ENCODE peak calls at places on chromosome 10, in six cellular contexts. Y is nucleus accumbens; K is CMK; P is SW480; U is SK-N-SH; O is activated CD8-positive, alpha-beta T cell treated with anti-CD3 and anti-CD28 coated beads for 36 hours. N is an unnamed sample.

GRCh38 chr10:29866356-29866755 is 193.0 kb downstream of the JCAD start:
- DNase-seq in Y (no peak), U (no peak), O (no peak), P (no peak), K (no peak), N (no peak)

GRCh38 chr10:70328987-70329386 is 45.2 kb upstream of the NPFFR1 start:
- DNase-seq in K (no peak), O (no peak), P (no peak), Y (no peak), U (no peak), N (no peak)

GRCh38 chr10:113484487-113484886 is 68.4 kb upstream of the HABP2 start:
- DNase-seq in U (no peak), K (no peak), P (no peak), Y (no peak), O (no peak), N (no peak)

GRCh38 chr10:5297466-5297865 is 67.3 kb upstream of the UCN3 start:
- DNase-seq in Y (no peak), K (no peak), U (no peak), P (no peak), O (peak; percentile 65), N (no peak)

GRCh38 chr10:98664329-98665042 is 217.8 kb upstream of the HPS1 start:
- DNase-seq in K (peak; percentile 5), O (peak; percentile 38), Y (no peak), P (peak; percentile 14), U (peak; percentile 20), N (peak; percentile 47)

GRCh38 chr10:98486421-98486820 is 39.7 kb upstream of the HPS1 start:
- DNase-seq in O (no peak), U (no peak), Y (no peak), K (no peak), P (no peak), N (no peak)

GRCh38 chr10:61465216-61465496 is 12.0 kb upstream of the TMEM26 start:
- DNase-seq in U (no peak), K (no peak), Y (no peak), P (no peak), O (no peak), N (no peak)

GRCh38 chr10:124601016-124601415 is 139.4 kb downstream of the LHPP start:
- DNase-seq in U (no peak), O (no peak), Y (no peak), K (no peak), P (no peak), N (no peak)

GRCh38 chr10:113476191-113476590 is 76.7 kb upstream of the HABP2 start:
- DNase-seq in O (no peak), K (no peak), Y (no peak), P (no peak), U (no peak), N (no peak)

GRCh38 chr10:121994429-121994881 is 5.5 kb downstream of the TACC2 start:
- DNase-seq in U (no peak), Y (no peak), K (no peak), O (no peak), P (no peak), N (no peak)